ENCODE peak calls at places on chromosomes 12 and 14, in five cellular contexts. One of them, this sample, is unnamed.
A peak's percentile ranks its signal among the peaks of the same experiment; 100 is the strongest.

GRCh38 chr14:87691482-87691881 is 301.5 kb downstream of the GALC start:
- DNase-seq in heart right ventricle: peak; percentile 6
- DNase-seq in neural progenitor cell: no peak
- DNase-seq in gastrocnemius medialis: no peak
- DNase-seq in fibroblast of lung: no peak
- DNase-seq in this sample: no peak

GRCh38 chr14:72723741-72724530 is 170.0 kb downstream of the DPF3 start:
- DNase-seq in heart right ventricle: no peak
- DNase-seq in neural progenitor cell: no peak
- DNase-seq in gastrocnemius medialis: no peak
- DNase-seq in fibroblast of lung: no peak
- DNase-seq in this sample: no peak

GRCh38 chr12:32690927-32691326 is 11.8 kb downstream of the DNM1L start:
- DNase-seq in heart right ventricle: no peak
- DNase-seq in neural progenitor cell: no peak
- DNase-seq in gastrocnemius medialis: no peak
- DNase-seq in fibroblast of lung: no peak
- DNase-seq in this sample: no peak

GRCh38 chr12:79710707-79711483 is 20.1 kb upstream of the PAWR start:
- DNase-seq in heart right ventricle: no peak
- DNase-seq in neural progenitor cell: no peak
- DNase-seq in gastrocnemius medialis: no peak
- DNase-seq in fibroblast of lung: no peak
- DNase-seq in this sample: no peak

GRCh38 chr14:83826838-83827237 is 1703.1 kb upstream of the FLRT2 start:
- DNase-seq in heart right ventricle: no peak
- DNase-seq in neural progenitor cell: no peak
- DNase-seq in gastrocnemius medialis: no peak
- DNase-seq in fibroblast of lung: no peak
- DNase-seq in this sample: no peak

GRCh38 chr14:69038449-69039286 is 59.6 kb upstream of the ACTN1 start:
- DNase-seq in heart right ventricle: peak; percentile 42
- DNase-seq in neural progenitor cell: peak; percentile 56
- DNase-seq in gastrocnemius medialis: no peak
- DNase-seq in fibroblast of lung: peak; percentile 91
- DNase-seq in this sample: no peak

GRCh38 chr12:4273651-4274395 is at the start of gene CCND2:
- DNase-seq in heart right ventricle: peak; percentile 94
- DNase-seq in neural progenitor cell: peak; percentile 92
- DNase-seq in gastrocnemius medialis: peak; percentile 70
- DNase-seq in fibroblast of lung: peak; percentile 68
- DNase-seq in this sample: peak; percentile 96

GRCh38 chr12:126425264-126425663 is 1360.0 kb downstream of the AACS start:
- DNase-seq in heart right ventricle: no peak
- DNase-seq in neural progenitor cell: no peak
- DNase-seq in gastrocnemius medialis: no peak
- DNase-seq in fibroblast of lung: peak; percentile 55
- DNase-seq in this sample: no peak

GRCh38 chr12:120468271-120468845 is 1.2 kb downstream of the SRSF9 start:
- DNase-seq in heart right ventricle: peak; percentile 20
- DNase-seq in neural progenitor cell: peak; percentile 67
- DNase-seq in gastrocnemius medialis: no peak
- DNase-seq in fibroblast of lung: peak; percentile 63
- DNase-seq in this sample: peak; percentile 69

GRCh38 chr14:66345986-66346385 is 140.2 kb upstream of the CCDC196 start:
- DNase-seq in heart right ventricle: no peak
- DNase-seq in neural progenitor cell: no peak
- DNase-seq in gastrocnemius medialis: no peak
- DNase-seq in fibroblast of lung: no peak
- DNase-seq in this sample: no peak

GRCh38 chr14:68544150-68544892 is 248.5 kb downstream of the ZFP36L1 start:
- DNase-seq in heart right ventricle: peak; percentile 84
- DNase-seq in neural progenitor cell: no peak
- DNase-seq in gastrocnemius medialis: peak; percentile 75
- DNase-seq in fibroblast of lung: peak; percentile 100
- DNase-seq in this sample: peak; percentile 92

GRCh38 chr12:57759360-57759980 is 4.6 kb downstream of the MARCHF9 start:
- DNase-seq in heart right ventricle: no peak
- DNase-seq in neural progenitor cell: no peak
- DNase-seq in gastrocnemius medialis: no peak
- DNase-seq in fibroblast of lung: peak; percentile 20
- DNase-seq in this sample: no peak

GRCh38 chr12:122837306-122838265 is 2.3 kb downstream of the HIP1R start:
- DNase-seq in heart right ventricle: no peak
- DNase-seq in neural progenitor cell: no peak
- DNase-seq in gastrocnemius medialis: no peak
- DNase-seq in fibroblast of lung: no peak
- DNase-seq in this sample: no peak

GRCh38 chr12:106113042-106113441 is 25.7 kb downstream of the NUAK1 start:
- DNase-seq in heart right ventricle: no peak
- DNase-seq in neural progenitor cell: no peak
- DNase-seq in gastrocnemius medialis: no peak
- DNase-seq in fibroblast of lung: peak; percentile 86
- DNase-seq in this sample: no peak

GRCh38 chr12:106109168-106109910 is 29.4 kb downstream of the NUAK1 start:
- DNase-seq in heart right ventricle: no peak
- DNase-seq in neural progenitor cell: no peak
- DNase-seq in gastrocnemius medialis: no peak
- DNase-seq in fibroblast of lung: no peak
- DNase-seq in this sample: no peak

GRCh38 chr14:105018414-105018813 is 2.5 kb downstream of the CDCA4 start:
- DNase-seq in heart right ventricle: no peak
- DNase-seq in neural progenitor cell: no peak
- DNase-seq in gastrocnemius medialis: no peak
- DNase-seq in fibroblast of lung: no peak
- DNase-seq in this sample: no peak

GRCh38 chr14:105020815-105021655 is at the start of gene CDCA4:
- DNase-seq in heart right ventricle: peak; percentile 96
- DNase-seq in neural progenitor cell: peak; percentile 99
- DNase-seq in gastrocnemius medialis: peak; percentile 88
- DNase-seq in fibroblast of lung: peak; percentile 90
- DNase-seq in this sample: peak; percentile 98

GRCh38 chr14:105022276-105022670 is 1.4 kb upstream of the CDCA4 start:
- DNase-seq in heart right ventricle: no peak
- DNase-seq in neural progenitor cell: no peak
- DNase-seq in gastrocnemius medialis: no peak
- DNase-seq in fibroblast of lung: no peak
- DNase-seq in this sample: no peak

GRCh38 chr14:105021656-105022275 is 883 bp upstream of the CDCA4 start:
- DNase-seq in heart right ventricle: no peak
- DNase-seq in neural progenitor cell: peak; percentile 76
- DNase-seq in gastrocnemius medialis: no peak
- DNase-seq in fibroblast of lung: peak; percentile 54
- DNase-seq in this sample: no peak

DNA sequence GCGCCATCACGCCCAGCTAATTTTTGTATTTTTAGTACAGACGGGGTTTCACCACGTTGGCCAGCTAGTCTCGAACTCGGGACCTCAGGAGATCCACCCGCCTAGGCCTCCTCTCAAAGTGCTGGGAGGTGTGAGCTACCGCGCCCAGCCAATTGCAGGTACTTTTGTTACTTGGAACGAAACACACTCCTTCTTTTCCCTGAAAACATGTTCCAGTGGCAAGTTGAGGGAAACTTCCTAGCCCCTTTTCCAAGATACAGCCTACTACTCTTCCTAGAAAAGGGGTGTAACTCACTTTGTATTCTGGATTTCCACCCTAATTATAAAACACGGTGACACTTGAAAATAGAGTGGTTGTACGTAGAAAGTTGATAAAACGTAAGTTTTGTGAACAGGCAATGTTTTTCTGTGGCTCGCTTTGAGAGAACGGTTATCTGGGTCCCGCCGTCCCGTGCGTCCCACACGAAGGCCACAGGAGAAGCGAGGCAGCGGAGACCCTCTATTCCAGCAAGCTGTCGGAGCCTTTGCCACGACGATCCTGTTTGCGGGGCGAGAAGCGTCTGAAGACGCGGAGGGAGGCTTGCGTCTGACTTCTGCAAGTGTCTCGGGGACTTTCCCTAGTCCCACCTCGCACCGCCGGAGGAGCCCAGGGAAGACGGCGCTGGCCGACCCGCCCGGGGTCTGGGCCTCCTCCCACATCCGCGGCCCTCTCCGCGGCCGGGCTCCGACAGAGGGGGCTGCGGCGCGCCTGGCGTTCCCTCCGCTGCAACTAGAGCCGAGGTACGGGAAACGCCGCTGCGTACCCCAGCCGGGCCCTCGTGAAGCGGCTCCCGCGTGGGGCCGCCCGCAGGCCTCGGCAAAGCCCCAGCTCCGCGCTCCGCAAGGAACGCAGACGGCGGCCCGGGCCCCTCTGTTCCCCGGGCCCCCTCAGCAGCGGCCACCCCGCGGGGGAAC is 745 bp downstream of the CDCA4 start:
- DNase-seq in heart right ventricle: no peak
- DNase-seq in neural progenitor cell: peak; percentile 73
- DNase-seq in gastrocnemius medialis: no peak
- DNase-seq in fibroblast of lung: peak; percentile 42
- DNase-seq in this sample: no peak
- TF ChIP-seq CTCF in heart right ventricle: peak; percentile 13
- TF ChIP-seq CTCF in neural progenitor cell: peak; percentile 5
- TF ChIP-seq CTCF in gastrocnemius medialis: no peak
- TF ChIP-seq CTCF in fibroblast of lung: no peak
- TF ChIP-seq CTCF in this sample: no peak

GRCh38 chr12:25009511-25010092 is 60.7 kb upstream of the BCAT1 start:
- DNase-seq in heart right ventricle: no peak
- DNase-seq in neural progenitor cell: no peak
- DNase-seq in gastrocnemius medialis: no peak
- DNase-seq in fibroblast of lung: no peak
- DNase-seq in this sample: no peak

GRCh38 chr12:25005376-25005775 is 56.5 kb upstream of the BCAT1 start:
- DNase-seq in heart right ventricle: no peak
- DNase-seq in neural progenitor cell: no peak
- DNase-seq in gastrocnemius medialis: no peak
- DNase-seq in fibroblast of lung: no peak
- DNase-seq in this sample: no peak

GRCh38 chr12:25001311-25001710 is 52.4 kb upstream of the BCAT1 start:
- DNase-seq in heart right ventricle: no peak
- DNase-seq in neural progenitor cell: no peak
- DNase-seq in gastrocnemius medialis: no peak
- DNase-seq in fibroblast of lung: peak; percentile 58
- DNase-seq in this sample: no peak

GRCh38 chr12:25004447-25004846 is 55.5 kb upstream of the BCAT1 start:
- DNase-seq in heart right ventricle: no peak
- DNase-seq in neural progenitor cell: no peak
- DNase-seq in gastrocnemius medialis: no peak
- DNase-seq in fibroblast of lung: no peak
- DNase-seq in this sample: no peak
- H3K4me1 ChIP-seq in heart right ventricle: no peaks in the 10 kb centered on the region
- H3K4me1 ChIP-seq in neural progenitor cell: no peaks in the 10 kb centered on the region
- H3K4me1 ChIP-seq in gastrocnemius medialis: no peaks in the 10 kb centered on the region
- H3K4me1 ChIP-seq in fibroblast of lung: no peaks in the 10 kb centered on the region
- H3K4me1 ChIP-seq in this sample: no peaks in the 10 kb centered on the region

GRCh38 chr12:95993907-95994306 is 2.2 kb downstream of the HAL start:
- DNase-seq in heart right ventricle: no peak
- DNase-seq in neural progenitor cell: no peak
- DNase-seq in gastrocnemius medialis: no peak
- DNase-seq in fibroblast of lung: no peak
- DNase-seq in this sample: no peak
- H3K4me3 ChIP-seq in heart right ventricle: no peak overlapping the region
- H3K4me3 ChIP-seq in neural progenitor cell: no peak overlapping the region
- H3K4me3 ChIP-seq in gastrocnemius medialis: no peak overlapping the region
- H3K4me3 ChIP-seq in fibroblast of lung: no peak overlapping the region
- H3K4me3 ChIP-seq in this sample: no peak overlapping the region

GRCh38 chr14:76812422-76813383 is at the start of gene ANGEL1:
- DNase-seq in heart right ventricle: peak; percentile 96
- DNase-seq in neural progenitor cell: peak; percentile 93
- DNase-seq in gastrocnemius medialis: peak; percentile 92
- DNase-seq in fibroblast of lung: peak; percentile 92
- DNase-seq in this sample: peak; percentile 93

GRCh38 chr14:76812093-76812421 is 625 bp downstream of the ANGEL1 start:
- DNase-seq in heart right ventricle: no peak
- DNase-seq in neural progenitor cell: peak; percentile 38
- DNase-seq in gastrocnemius medialis: no peak
- DNase-seq in fibroblast of lung: no peak
- DNase-seq in this sample: no peak

GRCh38 chr14:76811561-76811960 is 1.1 kb downstream of the ANGEL1 start:
- DNase-seq in heart right ventricle: no peak
- DNase-seq in neural progenitor cell: peak; percentile 15
- DNase-seq in gastrocnemius medialis: no peak
- DNase-seq in fibroblast of lung: peak; percentile 51
- DNase-seq in this sample: no peak

GRCh38 chr14:76810525-76810924 is 2.2 kb downstream of the ANGEL1 start:
- DNase-seq in heart right ventricle: no peak
- DNase-seq in neural progenitor cell: no peak
- DNase-seq in gastrocnemius medialis: no peak
- DNase-seq in fibroblast of lung: no peak
- DNase-seq in this sample: no peak

DNA sequence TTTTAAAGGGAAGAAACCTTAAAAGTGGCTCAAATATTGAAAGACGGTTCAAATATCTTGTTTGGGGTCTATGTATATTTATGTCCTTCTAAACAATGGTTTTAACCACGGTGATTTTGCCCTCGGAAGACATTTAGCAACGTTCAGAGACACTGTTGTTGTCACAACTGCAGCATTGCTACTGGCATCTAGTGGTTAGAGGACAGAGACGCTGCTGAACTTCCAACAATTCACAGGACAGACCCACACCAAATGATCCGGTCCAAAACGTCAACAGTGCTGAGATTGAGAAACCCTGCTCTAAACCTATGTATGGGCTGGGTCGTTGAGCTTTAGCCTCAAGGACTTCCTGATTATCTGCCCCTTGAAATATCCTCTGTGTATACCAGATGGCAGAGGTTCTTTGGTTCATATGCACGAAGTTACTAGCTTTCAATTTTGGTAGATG is 1.7 kb downstream of the ANGEL1 start:
- DNase-seq in heart right ventricle: no peak
- DNase-seq in neural progenitor cell: peak; percentile 31
- DNase-seq in gastrocnemius medialis: no peak
- DNase-seq in fibroblast of lung: peak; percentile 27
- DNase-seq in this sample: no peak
- TF ChIP-seq CTCF in heart right ventricle: peak; percentile 63
- TF ChIP-seq CTCF in neural progenitor cell: peak; percentile 43
- TF ChIP-seq CTCF in gastrocnemius medialis: no peak
- TF ChIP-seq CTCF in fibroblast of lung: peak; percentile 70
- TF ChIP-seq CTCF in this sample: peak; percentile 29

DNA sequence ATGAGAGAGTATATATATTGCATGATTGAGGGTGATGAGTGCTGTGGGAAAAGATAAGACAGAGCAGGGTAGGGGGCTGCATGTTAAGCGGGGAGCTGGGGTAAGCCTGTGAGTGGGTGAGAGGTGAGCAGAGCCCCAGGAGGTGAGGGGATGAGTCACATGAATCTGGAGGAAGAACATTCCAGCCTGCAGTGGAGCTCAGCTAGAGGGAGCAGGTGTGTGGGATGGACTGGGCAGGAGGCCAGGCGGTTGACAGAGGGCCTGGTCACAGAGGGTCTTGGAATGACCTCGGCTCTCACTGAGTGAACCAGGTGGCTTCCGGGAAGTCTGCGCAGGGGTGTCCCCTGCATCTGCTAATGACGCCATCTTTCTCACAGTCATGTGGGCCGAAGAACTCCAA is 44.4 kb downstream of the GIT2 start:
- DNase-seq in heart right ventricle: peak; percentile 29
- DNase-seq in neural progenitor cell: no peak
- DNase-seq in gastrocnemius medialis: no peak
- DNase-seq in fibroblast of lung: peak; percentile 96
- DNase-seq in this sample: no peak
- H3K4me1 ChIP-seq in heart right ventricle: peaks cover 3% of the 10 kb centered on the region
- H3K4me1 ChIP-seq in neural progenitor cell: peaks cover 14% of the 10 kb centered on the region
- H3K4me1 ChIP-seq in gastrocnemius medialis: peaks cover 67% of the 10 kb centered on the region
- H3K4me1 ChIP-seq in fibroblast of lung: peaks cover 56% of the 10 kb centered on the region
- H3K4me1 ChIP-seq in this sample: peaks cover 14% of the 10 kb centered on the region

GRCh38 chr12:70246580-70246979 is 3.3 kb downstream of the CNOT2 start:
- DNase-seq in heart right ventricle: no peak
- DNase-seq in neural progenitor cell: no peak
- DNase-seq in gastrocnemius medialis: no peak
- DNase-seq in fibroblast of lung: peak; percentile 55
- DNase-seq in this sample: no peak
- H3K4me3 ChIP-seq in heart right ventricle: no peak overlapping the region
- H3K4me3 ChIP-seq in neural progenitor cell: no peak overlapping the region
- H3K4me3 ChIP-seq in gastrocnemius medialis: no peak overlapping the region
- H3K4me3 ChIP-seq in fibroblast of lung: no peak overlapping the region
- H3K4me3 ChIP-seq in this sample: no peak overlapping the region